ENCODE peak calls at places on chromosomes 5 and 9, in five cellular contexts. I, R, A, T and Y are unnamed samples.

GRCh38 chr5:17359451-17359965 is 138.5 kb upstream of the TAF11L2 start:
- DNase-seq in I (peak; percentile 65), R (no peak), A (peak; percentile 65), T (no peak), Y (no peak)

GRCh38 chr5:168364738-168365550 is 73.5 kb downstream of the WWC1 start:
- DNase-seq in I (peak; percentile 58), R (no peak), A (no peak), T (no peak), Y (no peak)

GRCh38 chr5:125075567-125075966 is 329.1 kb upstream of the ZNF608 start:
- DNase-seq in I (no peak), R (no peak), A (no peak), T (no peak), Y (no peak)

GRCh38 chr9:91555132-91555531 is 131.5 kb upstream of the NFIL3 start:
- DNase-seq in I (no peak), R (no peak), A (no peak), T (no peak), Y (no peak)

GRCh38 chr5:66828046-66828550 is 231.9 kb downstream of the MAST4 start:
- DNase-seq in I (no peak), R (no peak), A (no peak), T (no peak), Y (no peak)

GRCh38 chr5:177005619-177006264 is 837 bp downstream of the UIMC1 start:
- DNase-seq in I (peak; percentile 92), R (peak; percentile 75), A (peak; percentile 75), T (peak; percentile 83), Y (peak; percentile 42)

GRCh38 chr9:5352637-5353248 is 13.1 kb upstream of the RLN1 start:
- DNase-seq in I (no peak), R (no peak), A (no peak), T (no peak), Y (no peak)

GRCh38 chr5:151381899-151382298 is 34.5 kb upstream of the SLC36A2 start:
- DNase-seq in I (no peak), R (no peak), A (no peak), T (no peak), Y (no peak)

GRCh38 chr5:96344678-96345612 is 88.1 kb downstream of the PCSK1 start:
- DNase-seq in I (peak; percentile 73), R (no peak), A (no peak), T (no peak), Y (no peak)

GRCh38 chr9:87497604-87498045 is at the start of gene DAPK1:
- DNase-seq in I (peak; percentile 89), R (peak; percentile 82), A (peak; percentile 77), T (peak; percentile 43), Y (no peak)

GRCh38 chr9:136247947-136248637 is 2.5 kb upstream of the QSOX2 start:
- DNase-seq in I (no peak), R (no peak), A (no peak), T (no peak), Y (no peak)

GRCh38 chr9:102054811-102055210 is 316.4 kb upstream of the GRIN3A start:
- DNase-seq in I (peak; percentile 5), R (no peak), A (no peak), T (no peak), Y (no peak)

GRCh38 chr9:133149130-133150015 is 14.3 kb downstream of the GBGT1 start:
- DNase-seq in I (peak; percentile 97), R (peak; percentile 93), A (peak; percentile 77), T (peak; percentile 90), Y (peak; percentile 77)

GRCh38 chr5:101942321-101942882 is 353.7 kb downstream of the SLCO4C1 start:
- DNase-seq in I (peak; percentile 66), R (no peak), A (no peak), T (no peak), Y (no peak)

GRCh38 chr5:179180061-179180460 is 119.9 kb downstream of the ZNF354C start:
- DNase-seq in I (no peak), R (no peak), A (no peak), T (no peak), Y (no peak)

GRCh38 chr9:6564868-6565267 is 80.7 kb downstream of the GLDC start:
- DNase-seq in I (no peak), R (peak; percentile 42), A (no peak), T (no peak), Y (no peak)

GRCh38 chr5:132797651-132798050 is 15.5 kb upstream of the SOWAHA start:
- DNase-seq in I (no peak), R (no peak), A (no peak), T (no peak), Y (no peak)

GRCh38 chr5:30650311-30650710 is 543.2 kb upstream of the CDH6 start:
- DNase-seq in I (no peak), R (no peak), A (no peak), T (no peak), Y (no peak)
- H3K9me3 ChIP-seq in I (no peaks in the 10 kb centered on the region), R (no peaks in the 10 kb centered on the region), A (no peaks in the 10 kb centered on the region), T (no peaks in the 10 kb centered on the region), Y (no peaks in the 10 kb centered on the region)

DNA sequence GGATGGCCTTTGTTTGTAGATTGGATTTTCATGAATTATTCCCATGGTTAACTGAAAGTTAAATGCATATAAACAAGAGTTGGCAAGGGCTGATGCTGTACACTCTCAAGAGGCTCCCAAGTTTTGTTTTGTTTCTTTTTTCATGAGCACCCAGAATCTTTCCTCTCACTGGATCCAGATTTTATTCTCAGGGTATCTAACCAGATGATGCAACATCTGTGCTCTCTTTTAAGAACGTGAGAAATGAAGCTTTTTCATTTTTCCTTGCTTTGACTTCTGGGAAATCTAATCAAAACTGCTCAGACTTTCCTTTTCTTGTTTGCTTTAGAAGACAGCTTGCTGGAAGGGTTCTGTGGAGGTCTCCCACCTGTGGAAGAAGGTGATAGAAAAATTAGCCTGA is 142.7 kb upstream of the SLC12A2 start:
- DNase-seq in I (no peak), R (no peak), A (no peak), T (no peak), Y (no peak)
- H3K4me3 ChIP-seq in I (no peak overlapping the region), R (no peak overlapping the region), A (no peak overlapping the region), T (no peak overlapping the region), Y (no peak overlapping the region)

DNA sequence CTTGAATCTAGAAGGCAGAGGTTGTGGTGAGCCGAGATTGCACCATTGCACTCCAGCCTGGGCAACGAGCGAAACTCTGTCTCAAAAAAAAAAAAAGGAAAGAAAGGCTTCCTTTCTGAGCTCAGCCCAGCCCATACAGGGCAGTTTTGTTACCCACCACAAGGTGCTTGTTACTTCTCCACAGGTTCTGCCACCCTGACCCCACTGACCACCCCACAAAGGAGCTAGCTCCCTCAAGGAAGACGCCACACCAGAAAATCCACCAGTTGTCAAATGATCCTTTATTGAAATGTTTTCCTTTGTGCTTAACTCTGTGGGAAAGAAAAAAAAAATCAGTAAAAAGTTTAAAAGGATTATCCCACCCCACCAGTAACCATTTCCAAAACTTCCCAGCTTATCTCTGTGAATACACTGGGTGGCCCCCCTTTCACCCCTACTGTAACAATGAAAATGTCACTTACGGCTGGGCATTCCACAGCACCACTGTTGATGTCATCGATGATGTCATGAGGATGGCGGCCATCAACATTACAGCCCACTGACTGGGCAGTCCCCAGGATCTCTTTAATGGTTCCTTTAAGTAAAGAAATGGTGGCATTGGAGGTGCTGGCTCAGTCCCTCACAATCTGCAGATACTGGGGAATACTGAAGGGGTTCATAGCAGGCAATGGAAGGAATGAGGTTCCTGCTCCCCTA is 3.6 kb downstream of the RPL12 start:
- DNase-seq in I (no peak), R (no peak), A (no peak), T (no peak), Y (no peak)
- H3K9me3 ChIP-seq in I (peaks cover 3% of the 10 kb centered on the region), R (no peaks in the 10 kb centered on the region), A (peaks cover 2% of the 10 kb centered on the region), T (no peaks in the 10 kb centered on the region), Y (no peaks in the 10 kb centered on the region)

GRCh38 chr5:160420331-160420610 is 1.4 kb upstream of the PTTG1 start:
- DNase-seq in I (no peak), R (no peak), A (no peak), T (no peak), Y (no peak)

GRCh38 chr5:160421625-160422258 is at the start of gene PTTG1:
- DNase-seq in I (peak; percentile 99), R (peak; percentile 96), A (peak; percentile 99), T (peak; percentile 96), Y (peak; percentile 89)

GRCh38 chr5:160418561-160419457 is at the start of gene SLU7:
- DNase-seq in I (peak; percentile 97), R (peak; percentile 96), A (peak; percentile 98), T (peak; percentile 95), Y (peak; percentile 86)

GRCh38 chr5:160419458-160420330 is 813 bp upstream of the SLU7 start:
- DNase-seq in I (no peak), R (no peak), A (no peak), T (no peak), Y (no peak)

GRCh38 chr5:160423025-160423554 is 1.4 kb downstream of the PTTG1 start:
- DNase-seq in I (no peak), R (no peak), A (no peak), T (no peak), Y (no peak)
- H3K4me3 ChIP-seq in I (no peak overlapping the region), R (no peak overlapping the region), A (peak overlapping the region; percentile 57), T (no peak overlapping the region), Y (no peak overlapping the region)

GRCh38 chr9:94112716-94113465 is 28.6 kb downstream of the PTPDC1 start:
- DNase-seq in I (peak; percentile 14), R (no peak), A (no peak), T (no peak), Y (no peak)

GRCh38 chr9:94111446-94111845 is 27.2 kb downstream of the PTPDC1 start:
- DNase-seq in I (no peak), R (no peak), A (no peak), T (no peak), Y (no peak)

GRCh38 chr9:94110821-94111252 is 26.6 kb downstream of the PTPDC1 start:
- DNase-seq in I (peak; percentile 17), R (no peak), A (no peak), T (no peak), Y (no peak)

DNA sequence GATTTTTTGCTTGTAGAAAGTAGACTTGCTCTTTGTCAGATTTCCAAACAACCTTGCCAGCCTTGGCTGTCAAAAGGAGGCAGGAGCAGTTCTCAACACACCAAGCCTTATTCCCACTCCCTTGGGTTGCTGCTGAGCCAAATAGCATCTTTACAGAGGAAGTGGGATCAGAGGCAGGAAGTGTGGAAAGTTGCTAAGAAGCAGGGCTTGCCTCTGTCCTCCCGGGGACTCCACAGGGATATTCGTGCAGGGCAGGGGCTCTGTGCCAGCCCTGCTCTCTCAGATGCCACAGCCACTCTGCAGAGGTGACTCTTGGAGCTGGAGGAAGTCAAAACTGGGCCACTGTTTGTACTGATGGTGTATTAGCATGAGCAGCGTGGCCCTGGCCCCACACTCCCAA is 24.3 kb downstream of the PTPDC1 start:
- DNase-seq in I (no peak), R (no peak), A (no peak), T (peak; percentile 52), Y (no peak)
- H3K9me3 ChIP-seq in I (no peaks in the 10 kb centered on the region), R (no peaks in the 10 kb centered on the region), A (no peaks in the 10 kb centered on the region), T (no peaks in the 10 kb centered on the region), Y (no peaks in the 10 kb centered on the region)

DNA sequence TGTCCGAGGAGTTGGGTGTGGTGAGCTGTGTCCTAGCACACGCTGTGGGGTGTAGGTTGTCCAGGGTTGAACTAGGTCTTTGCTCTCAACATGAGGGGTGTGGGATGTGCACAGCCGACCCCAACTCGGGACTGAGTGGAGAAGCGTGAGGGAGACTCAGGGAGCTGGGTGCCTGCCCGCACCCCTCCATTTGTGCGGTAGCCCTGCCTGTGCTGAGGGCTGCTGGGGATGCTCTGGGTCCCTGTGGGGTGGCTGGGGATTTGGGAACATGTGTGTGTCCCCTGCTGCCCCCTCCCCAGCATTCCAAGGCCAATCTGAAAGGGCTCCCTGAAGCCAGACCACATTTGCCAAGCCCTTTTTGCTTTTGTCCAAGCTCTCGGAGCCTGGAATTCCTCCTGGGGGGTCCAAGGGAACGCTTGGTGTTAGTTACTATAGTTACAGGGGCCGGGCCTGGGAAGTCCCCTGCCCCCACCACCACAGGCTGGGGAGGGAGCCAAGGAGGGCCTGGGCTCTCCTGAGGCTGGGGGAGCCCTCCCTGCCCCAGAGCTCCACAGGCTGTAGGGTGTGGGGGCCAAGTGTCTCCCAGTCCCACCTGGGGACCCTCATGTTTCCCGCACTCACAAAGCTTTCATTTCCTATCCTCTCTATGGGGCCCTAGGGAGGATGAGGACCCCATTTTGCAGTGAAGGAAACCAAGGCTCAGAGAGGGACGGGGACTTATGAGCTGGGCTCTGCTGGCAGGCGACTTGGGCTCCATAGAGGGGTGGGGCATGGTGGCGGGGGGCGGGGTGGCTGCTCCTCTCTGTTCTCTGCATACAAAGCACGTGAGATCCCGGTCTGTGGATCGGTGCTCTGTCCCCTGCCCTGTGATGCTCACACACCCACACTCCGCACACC is 1.1 kb downstream of the CRB2 start:
- DNase-seq in I (no peak), R (no peak), A (no peak), T (no peak), Y (no peak)
- H3K4me3 ChIP-seq in I (no peak overlapping the region), R (peak overlapping the region; percentile 29), A (no peak overlapping the region), T (no peak overlapping the region), Y (no peak overlapping the region)